ENCODE peak calls at places on chromosomes 13 and 19, in five cellular contexts. One of them, this sample, is unnamed. For H3K27me3, the result is how much of the 10 kb centered on the place peaks cover.

GRCh38 chr19:38194061-38194701 is 29.8 kb downstream of the DPF1 start:
- DNase-seq in Panc1: no peak
- DNase-seq in lower lobe of right lung: no peak
- DNase-seq in testis: no peak
- DNase-seq in body of pancreas: no peak
- DNase-seq in this sample: no peak

GRCh38 chr13:19622189-19622588 is 11.3 kb upstream of the MPHOSPH8 start:
- DNase-seq in Panc1: no peak
- DNase-seq in lower lobe of right lung: no peak
- DNase-seq in testis: no peak
- DNase-seq in body of pancreas: no peak
- DNase-seq in this sample: no peak

GRCh38 chr19:17915940-17916593 is 16.7 kb upstream of the CCDC124 start:
- DNase-seq in Panc1: no peak
- DNase-seq in lower lobe of right lung: no peak
- DNase-seq in testis: no peak
- DNase-seq in body of pancreas: no peak
- DNase-seq in this sample: no peak

GRCh38 chr19:31096047-31096446 is 253.2 kb downstream of the TSHZ3 start:
- DNase-seq in Panc1: no peak
- DNase-seq in lower lobe of right lung: no peak
- DNase-seq in testis: no peak
- DNase-seq in body of pancreas: no peak
- DNase-seq in this sample: no peak

GRCh38 chr13:69292789-69293425 is 814.7 kb upstream of the ATXN8OS start:
- DNase-seq in Panc1: no peak
- DNase-seq in lower lobe of right lung: no peak
- DNase-seq in testis: no peak
- DNase-seq in body of pancreas: no peak
- DNase-seq in this sample: no peak

GRCh38 chr19:15173746-15174404 is 26.9 kb downstream of the NOTCH3 start:
- DNase-seq in Panc1: no peak
- DNase-seq in lower lobe of right lung: no peak
- DNase-seq in testis: no peak
- DNase-seq in body of pancreas: no peak
- DNase-seq in this sample: no peak

GRCh38 chr19:1860133-1860775 is 3.1 kb downstream of the KLF16 start:
- DNase-seq in Panc1: no peak
- DNase-seq in lower lobe of right lung: no peak
- DNase-seq in testis: peak
- DNase-seq in body of pancreas: peak
- DNase-seq in this sample: peak

GRCh38 chr13:111667757-111668156 is 347.3 kb downstream of the TEX29 start:
- DNase-seq in Panc1: no peak
- DNase-seq in lower lobe of right lung: no peak
- DNase-seq in testis: no peak
- DNase-seq in body of pancreas: no peak
- DNase-seq in this sample: no peak

GRCh38 chr13:112350300-112350699 is 25.9 kb upstream of the SPACA7 start:
- DNase-seq in Panc1: no peak
- DNase-seq in lower lobe of right lung: no peak
- DNase-seq in testis: no peak
- DNase-seq in body of pancreas: no peak
- DNase-seq in this sample: peak

GRCh38 chr19:16461630-16462051 is 10.1 kb downstream of the EPS15L1 start:
- DNase-seq in Panc1: no peak
- DNase-seq in lower lobe of right lung: no peak
- DNase-seq in testis: no peak
- DNase-seq in body of pancreas: no peak
- DNase-seq in this sample: peak

GRCh38 chr19:5314012-5314906 is 26.4 kb downstream of the PTPRS start:
- DNase-seq in Panc1: peak
- DNase-seq in lower lobe of right lung: no peak
- DNase-seq in testis: no peak
- DNase-seq in body of pancreas: no peak
- DNase-seq in this sample: no peak

GRCh38 chr19:6138066-6138465 is 2.6 kb downstream of the ACSBG2 start:
- DNase-seq in Panc1: no peak
- DNase-seq in lower lobe of right lung: no peak
- DNase-seq in testis: no peak
- DNase-seq in body of pancreas: no peak
- DNase-seq in this sample: no peak

GRCh38 chr13:51761638-51762350 is 42.2 kb downstream of the DHRS12 start:
- DNase-seq in Panc1: no peak
- DNase-seq in lower lobe of right lung: no peak
- DNase-seq in testis: no peak
- DNase-seq in body of pancreas: no peak
- DNase-seq in this sample: peak

GRCh38 chr13:109904218-109904617 is 117.8 kb upstream of the IRS2 start:
- DNase-seq in Panc1: no peak
- DNase-seq in lower lobe of right lung: no peak
- DNase-seq in testis: no peak
- DNase-seq in body of pancreas: no peak
- DNase-seq in this sample: no peak

GRCh38 chr13:20160346-20161274 is at the start of gene GJA3:
- DNase-seq in Panc1: no peak
- DNase-seq in lower lobe of right lung: no peak
- DNase-seq in testis: peak
- DNase-seq in body of pancreas: peak
- DNase-seq in this sample: no peak

GRCh38 chr19:28388988-28389387 is 824.0 kb downstream of the UQCRFS1 start:
- DNase-seq in Panc1: no peak
- DNase-seq in lower lobe of right lung: no peak
- DNase-seq in testis: no peak
- DNase-seq in body of pancreas: no peak
- DNase-seq in this sample: no peak

GRCh38 chr19:38037151-38037611 is 130.2 kb downstream of the SIPA1L3 start:
- DNase-seq in Panc1: no peak
- DNase-seq in lower lobe of right lung: no peak
- DNase-seq in testis: no peak
- DNase-seq in body of pancreas: peak
- DNase-seq in this sample: peak

GRCh38 chr19:55711719-55712118 is 26.5 kb downstream of the NLRP9 start:
- DNase-seq in Panc1: no peak
- DNase-seq in lower lobe of right lung: no peak
- DNase-seq in testis: no peak
- DNase-seq in body of pancreas: no peak
- DNase-seq in this sample: no peak

GRCh38 chr19:54708781-54709180 is 15.5 kb upstream of the KIR3DL3 start:
- DNase-seq in Panc1: no peak
- DNase-seq in lower lobe of right lung: no peak
- DNase-seq in testis: no peak
- DNase-seq in body of pancreas: no peak
- DNase-seq in this sample: no peak

GRCh38 chr19:8001651-8001994 is 3.8 kb downstream of the ELAVL1 start:
- DNase-seq in Panc1: no peak
- DNase-seq in lower lobe of right lung: no peak
- DNase-seq in testis: no peak
- DNase-seq in body of pancreas: no peak
- DNase-seq in this sample: no peak
- TF ChIP-seq CTCF in Panc1: no peak
- TF ChIP-seq CTCF in lower lobe of right lung: no peak
- TF ChIP-seq CTCF in testis: no peak
- TF ChIP-seq CTCF in body of pancreas: no peak
- TF ChIP-seq CTCF in this sample: no peak

DNA sequence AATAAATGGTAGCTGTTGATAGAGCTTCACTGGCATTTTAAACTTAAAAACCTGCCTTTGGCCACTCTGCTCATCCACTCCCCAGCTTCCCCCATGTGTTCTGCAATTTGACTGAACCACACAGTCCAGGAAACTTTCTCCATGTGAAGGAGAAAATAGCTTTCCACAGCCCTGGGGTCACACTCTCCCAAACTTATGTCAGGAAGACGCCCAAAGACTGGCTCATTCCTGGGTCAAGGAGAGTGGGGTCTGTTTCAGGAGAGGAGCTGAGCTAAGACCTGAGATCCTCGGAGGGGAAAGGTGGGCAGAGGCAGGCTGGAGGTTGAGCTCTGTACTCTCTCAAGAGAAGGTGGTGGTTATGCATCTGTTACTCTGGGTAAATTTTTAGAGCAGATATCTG is 48.7 kb upstream of the GPI start:
- DNase-seq in Panc1: no peak
- DNase-seq in lower lobe of right lung: no peak
- DNase-seq in testis: no peak
- DNase-seq in body of pancreas: no peak
- DNase-seq in this sample: no peak
- H3K27ac ChIP-seq in Panc1: no peak
- H3K27ac ChIP-seq in lower lobe of right lung: no peak
- H3K27ac ChIP-seq in testis: peak
- H3K27ac ChIP-seq in body of pancreas: no peak
- H3K27ac ChIP-seq in this sample: no peak

GRCh38 chr19:10294368-10294697 is 4.6 kb downstream of the ICAM5 start:
- DNase-seq in Panc1: no peak
- DNase-seq in lower lobe of right lung: no peak
- DNase-seq in testis: no peak
- DNase-seq in body of pancreas: no peak
- DNase-seq in this sample: peak
- H3K27me3 ChIP-seq in Panc1: under half
- H3K27me3 ChIP-seq in lower lobe of right lung: half or more
- H3K27me3 ChIP-seq in testis: under half
- H3K27me3 ChIP-seq in body of pancreas: under half
- H3K27me3 ChIP-seq in this sample: under half

GRCh38 chr13:24626449-24626848 is 53.8 kb upstream of the ATP12A start:
- DNase-seq in Panc1: no peak
- DNase-seq in lower lobe of right lung: no peak
- DNase-seq in testis: no peak
- DNase-seq in body of pancreas: no peak
- DNase-seq in this sample: no peak

GRCh38 chr13:24625870-24626419 is 54.3 kb upstream of the ATP12A start:
- DNase-seq in Panc1: no peak
- DNase-seq in lower lobe of right lung: no peak
- DNase-seq in testis: no peak
- DNase-seq in body of pancreas: no peak
- DNase-seq in this sample: no peak

GRCh38 chr13:24627864-24628418 is 52.3 kb upstream of the ATP12A start:
- DNase-seq in Panc1: no peak
- DNase-seq in lower lobe of right lung: no peak
- DNase-seq in testis: no peak
- DNase-seq in body of pancreas: no peak
- DNase-seq in this sample: no peak

GRCh38 chr13:24625324-24625723 is 54.9 kb upstream of the ATP12A start:
- DNase-seq in Panc1: no peak
- DNase-seq in lower lobe of right lung: no peak
- DNase-seq in testis: no peak
- DNase-seq in body of pancreas: no peak
- DNase-seq in this sample: no peak

GRCh38 chr13:24627090-24627714 is 53.0 kb upstream of the ATP12A start:
- DNase-seq in Panc1: no peak
- DNase-seq in lower lobe of right lung: no peak
- DNase-seq in testis: peak
- DNase-seq in body of pancreas: peak
- DNase-seq in this sample: peak
- TF ChIP-seq CTCF in Panc1: peak
- TF ChIP-seq CTCF in lower lobe of right lung: peak
- TF ChIP-seq CTCF in testis: no peak
- TF ChIP-seq CTCF in body of pancreas: peak
- TF ChIP-seq CTCF in this sample: peak

DNA sequence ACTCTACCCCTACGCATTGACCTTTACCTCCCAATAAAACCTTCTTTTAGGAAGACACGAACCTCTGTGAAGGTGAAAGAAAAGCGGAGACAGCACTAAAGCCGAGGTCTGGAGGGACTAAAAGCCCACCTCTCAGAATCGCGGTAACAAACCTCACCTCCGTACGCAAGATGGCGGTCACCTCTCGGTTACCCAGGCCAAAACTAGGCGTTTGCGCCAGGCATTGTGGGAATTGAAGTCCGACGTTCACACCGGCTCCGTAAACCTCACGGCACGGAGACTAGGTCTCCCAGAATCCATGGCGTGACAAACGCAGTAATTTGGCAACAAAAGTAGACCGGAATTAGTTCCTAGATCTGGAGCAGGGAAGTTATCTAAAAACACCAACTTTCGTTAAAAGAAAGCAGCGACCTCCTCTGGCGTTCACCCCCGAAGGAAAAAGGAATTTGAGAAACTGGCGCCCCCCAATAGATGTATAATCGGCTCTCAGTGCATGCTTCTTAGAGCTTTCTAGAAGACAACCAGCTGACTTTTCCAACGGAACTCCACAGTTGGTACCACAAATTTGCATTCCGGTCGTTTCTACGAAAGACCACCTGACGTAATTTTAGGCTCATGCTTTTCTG is at the start of gene N4BP2L2:
- DNase-seq in Panc1: peak
- DNase-seq in lower lobe of right lung: peak
- DNase-seq in testis: peak
- DNase-seq in body of pancreas: peak
- DNase-seq in this sample: peak
- H3K27ac ChIP-seq in Panc1: peak
- H3K27ac ChIP-seq in lower lobe of right lung: peak
- H3K27ac ChIP-seq in testis: peak
- H3K27ac ChIP-seq in body of pancreas: peak
- H3K27ac ChIP-seq in this sample: peak

DNA sequence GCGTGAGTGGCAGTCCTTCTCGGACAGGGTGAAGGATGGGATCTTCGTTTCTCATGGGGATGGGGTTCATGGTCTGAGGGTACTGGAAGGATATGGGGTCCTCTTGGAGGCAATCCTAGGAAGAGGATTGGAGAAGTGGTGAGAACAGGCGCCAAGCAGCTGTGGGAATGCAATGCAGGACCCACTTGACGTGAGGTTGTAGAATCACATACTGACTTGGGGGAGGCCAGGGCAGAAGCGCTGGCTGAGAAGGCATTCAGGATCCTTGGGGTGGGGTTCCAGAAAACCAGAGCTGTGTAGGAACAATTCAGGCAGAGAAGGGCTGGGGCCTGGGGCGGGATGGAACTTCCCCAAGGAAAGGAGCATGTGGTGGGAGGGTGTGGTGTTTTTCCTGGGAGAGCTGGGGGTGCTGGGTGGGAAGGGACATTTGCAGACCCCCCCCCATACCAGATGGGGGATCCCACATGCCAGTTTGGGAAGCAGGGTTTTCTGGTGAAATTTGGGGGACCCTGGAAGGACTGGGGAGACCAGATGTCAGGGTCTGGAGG is 852 bp downstream of the KLK1 start:
- DNase-seq in Panc1: no peak
- DNase-seq in lower lobe of right lung: no peak
- DNase-seq in testis: no peak
- DNase-seq in body of pancreas: peak
- DNase-seq in this sample: no peak
- H3K27me3 ChIP-seq in Panc1: under half
- H3K27me3 ChIP-seq in lower lobe of right lung: half or more
- H3K27me3 ChIP-seq in testis: under half
- H3K27me3 ChIP-seq in body of pancreas: under half
- H3K27me3 ChIP-seq in this sample: under half

GRCh38 chr19:797528-798414 is 519 bp downstream of the PTBP1 start:
- DNase-seq in Panc1: no peak
- DNase-seq in lower lobe of right lung: peak
- DNase-seq in testis: peak
- DNase-seq in body of pancreas: peak
- DNase-seq in this sample: peak
- TF ChIP-seq CTCF in Panc1: no peak
- TF ChIP-seq CTCF in lower lobe of right lung: no peak
- TF ChIP-seq CTCF in testis: no peak
- TF ChIP-seq CTCF in body of pancreas: peak
- TF ChIP-seq CTCF in this sample: no peak